ENCODE peak calls at places on chromosome 12, in four cellular contexts. T is fibroblast of the aortic adventitia, F is fibroblast of mammary gland, C is GM20000. G is an unnamed sample.

GRCh38 chr12:76552343-76552938 is 7.1 kb downstream of the OSBPL8 start:
- DNase-seq in T (peak), F (peak), C (no peak), G (no peak)

GRCh38 chr12:68106660-68107059 is 52.9 kb downstream of the IFNG start:
- DNase-seq in T (no peak), F (no peak), C (no peak), G (no peak)

GRCh38 chr12:88570103-88570502 is 10.2 kb downstream of the KITLG start:
- DNase-seq in T (no peak), F (peak), C (no peak), G (peak)

GRCh38 chr12:80485222-80485987 is 41.4 kb downstream of the PTPRQ start:
- DNase-seq in T (no peak), F (no peak), C (no peak), G (no peak)

GRCh38 chr12:103778781-103779180 is 62.3 kb downstream of the NT5DC3 start:
- DNase-seq in T (no peak), F (no peak), C (no peak), G (peak)

GRCh38 chr12:82714427-82714826 is 27.7 kb downstream of the TMTC2 start:
- DNase-seq in T (no peak), F (no peak), C (no peak), G (no peak)

GRCh38 chr12:82876075-82876474 is 189.4 kb downstream of the TMTC2 start:
- DNase-seq in T (no peak), F (no peak), C (no peak), G (no peak)

GRCh38 chr12:80676856-80677255 is 30.6 kb upstream of the MYF6 start:
- DNase-seq in T (no peak), F (no peak), C (no peak), G (no peak)

GRCh38 chr12:96170328-96170727 is 23.8 kb upstream of the ELK3 start:
- DNase-seq in T (no peak), F (no peak), C (no peak), G (no peak)

GRCh38 chr12:96164951-96165858 is 29.0 kb upstream of the ELK3 start:
- DNase-seq in T (peak), F (no peak), C (no peak), G (no peak)

GRCh38 chr12:96170762-96171161 is 23.4 kb upstream of the ELK3 start:
- DNase-seq in T (no peak), F (no peak), C (no peak), G (no peak)

GRCh38 chr12:96166765-96167164 is 27.4 kb upstream of the ELK3 start:
- DNase-seq in T (no peak), F (no peak), C (no peak), G (no peak)

GRCh38 chr12:96167492-96167891 is 26.7 kb upstream of the ELK3 start:
- DNase-seq in T (no peak), F (no peak), C (no peak), G (no peak)
- TF ChIP-seq CTCF in T (no peak), F (no peak), C (no peak), G (no peak)

DNA sequence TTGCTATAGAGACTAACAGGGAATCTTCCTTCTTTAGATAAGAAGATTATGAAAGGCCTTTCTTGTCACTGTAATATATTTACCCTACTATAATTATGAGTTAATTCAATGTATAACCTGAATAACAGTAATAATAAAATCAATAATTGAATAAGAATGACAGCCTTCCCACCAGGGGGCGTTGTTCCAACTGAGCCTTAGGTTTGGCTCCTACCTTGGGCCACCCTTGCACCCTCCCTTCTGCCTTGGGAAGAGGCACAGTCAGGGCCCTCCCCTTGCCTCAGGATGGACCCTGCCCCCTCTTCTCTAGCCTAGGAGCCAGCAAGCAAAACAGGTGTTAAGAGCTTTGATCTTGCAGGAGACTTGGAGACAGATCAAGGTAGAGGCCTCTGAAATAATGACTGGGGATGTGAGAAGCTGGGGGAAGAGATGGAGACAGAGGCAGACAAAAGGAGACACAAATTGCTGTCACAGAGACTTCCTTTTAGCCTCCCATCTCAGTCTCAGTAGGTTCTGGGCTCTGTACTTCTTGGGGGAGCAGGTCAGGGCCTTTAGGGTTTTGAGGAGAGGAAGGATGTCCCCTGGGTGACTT is 40.1 kb upstream of the CISTR start:
- DNase-seq in T (no peak), F (peak), C (peak), G (peak)
- TF ChIP-seq CTCF in T (peak), F (peak), C (peak), G (peak)

GRCh38 chr12:7129647-7130536 is at the start of gene CLSTN3:
- DNase-seq in T (peak), F (peak), C (peak), G (peak)
- TF ChIP-seq CTCF in T (no peak), F (no peak), C (no peak), G (no peak)

GRCh38 chr12:33609910-33610309 is 170.3 kb upstream of the SYT10 start:
- DNase-seq in T (peak), F (no peak), C (no peak), G (no peak)

DNA sequence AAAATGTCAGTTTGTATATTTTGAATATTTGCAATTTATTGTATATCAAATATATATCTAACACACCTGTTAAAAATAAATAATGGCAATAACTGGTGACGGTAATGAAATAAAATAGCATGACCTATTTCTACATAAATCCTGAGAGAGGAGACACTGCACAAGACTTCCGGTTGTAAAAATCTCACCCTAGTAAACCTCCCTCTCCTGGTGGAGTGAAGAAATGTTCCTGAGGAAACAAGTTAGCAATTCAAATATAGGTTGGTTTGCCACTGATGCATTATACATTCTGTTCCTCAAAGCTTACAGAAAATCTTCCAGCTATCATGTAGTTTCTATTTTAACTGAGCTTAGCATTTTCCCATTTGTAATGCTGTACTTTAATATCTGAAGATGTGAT is 166.2 kb upstream of the SYT10 start:
- DNase-seq in T (peak), F (peak), C (no peak), G (no peak)
- TF ChIP-seq CTCF in T (peak), F (peak), C (no peak), G (no peak)

GRCh38 chr12:120367924-120368788 is 808 bp downstream of the MSI1 start:
- DNase-seq in T (no peak), F (peak), C (no peak), G (no peak)
- TF ChIP-seq CTCF in T (no peak), F (no peak), C (no peak), G (no peak)

DNA sequence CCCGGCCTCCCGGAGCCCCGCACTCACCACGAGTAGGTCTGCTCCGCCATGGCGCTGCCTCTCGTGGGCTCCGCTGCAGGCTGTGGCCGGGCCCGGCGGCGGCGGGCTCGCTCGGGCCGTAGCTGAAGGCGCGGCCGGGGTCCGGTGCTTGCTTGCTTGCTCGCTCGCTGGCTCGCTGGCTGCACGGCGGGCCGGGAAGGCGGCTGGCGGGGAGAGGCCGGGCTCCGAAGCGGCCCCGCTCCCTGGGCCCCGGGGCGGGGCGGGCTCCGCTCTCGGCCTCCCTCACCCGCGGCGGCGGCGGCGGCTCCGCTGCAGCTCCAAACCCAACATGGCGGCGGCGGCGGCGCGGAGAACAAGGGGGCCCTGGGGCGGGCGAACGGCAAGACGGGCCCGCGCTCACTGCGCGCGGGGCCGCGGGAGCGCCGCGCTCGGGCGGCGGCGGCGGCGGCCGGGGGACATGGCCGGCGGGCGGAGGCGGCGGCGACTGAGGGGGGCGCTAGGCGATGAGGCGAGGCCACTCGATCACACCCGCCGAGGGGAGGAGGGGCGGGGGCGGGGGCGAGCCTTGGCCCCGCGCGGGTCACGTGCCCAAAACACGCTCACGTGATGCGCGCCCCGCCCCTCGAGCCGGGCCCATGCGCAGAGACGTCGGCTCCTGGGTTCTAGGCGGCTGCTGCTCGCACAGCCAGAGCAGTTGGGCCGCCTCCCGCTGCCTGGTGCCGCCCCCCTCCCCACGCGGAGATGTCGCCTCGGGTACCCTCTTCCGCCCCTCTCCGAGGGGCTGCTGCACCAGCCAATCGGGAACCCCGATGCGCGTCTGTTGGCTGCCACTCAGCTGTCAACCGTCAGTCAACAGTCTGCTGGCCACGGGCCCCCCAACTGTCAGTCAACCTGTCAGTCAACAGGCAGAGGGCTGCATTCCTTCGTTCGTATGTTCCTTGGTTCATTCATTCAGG is at the start of gene SPPL3:
- DNase-seq in T (peak), F (peak), C (peak), G (peak)
- TF ChIP-seq CTCF in T (no peak), F (no peak), C (no peak), G (no peak)

GRCh38 chr12:111488271-111488670 is 82.5 kb downstream of the SH2B3 start:
- DNase-seq in T (peak), F (peak), C (no peak), G (peak)

DNA sequence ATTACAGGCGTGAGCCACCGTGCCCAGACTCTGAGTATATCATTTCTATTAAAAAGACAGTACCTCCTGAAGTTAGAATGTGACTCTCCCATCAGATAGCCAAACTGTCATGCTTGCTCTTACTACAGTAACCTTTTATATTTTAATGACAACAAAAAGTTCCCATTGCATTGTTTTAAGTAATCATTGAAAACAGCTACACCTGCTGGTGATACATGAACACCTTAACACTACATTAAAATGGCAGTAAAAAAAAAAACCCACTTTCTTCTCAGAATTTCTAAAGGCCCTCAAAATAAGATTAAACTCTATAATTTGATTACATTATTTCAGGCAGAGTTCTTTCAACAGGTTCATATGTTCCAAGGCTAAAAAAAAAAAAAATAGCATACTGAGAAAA is 76.7 kb downstream of the SH2B3 start:
- DNase-seq in T (no peak), F (no peak), C (no peak), G (no peak)
- TF ChIP-seq CTCF in T (peak), F (peak), C (no peak), G (peak)

G was measured in fibroblast of villous mesenchyme.